ENCODE peak calls at places on chromosomes 1 and 21, in eight cellular contexts. F is GM23338, J is cardiac muscle cell, P is GM23248, D is Panc1, L is psoas muscle, E is ovary, K is Peyer's patch. Y is an unnamed sample.

GRCh38 chr21:43369124-43369523 is 57.8 kb downstream of the SIK1 start:
- DNase-seq in F (no peak), J (no peak), P (peak; percentile 95), D (no peak), L (peak; percentile 59), E (no peak), K (no peak), Y (no peak)

GRCh38 chr1:83026745-83027144 is 972.2 kb downstream of the TTLL7 start:
- DNase-seq in F (no peak), J (no peak), P (peak; percentile 66), D (no peak), L (no peak), E (no peak), K (no peak), Y (no peak)

GRCh38 chr1:21334214-21335087 is 44.2 kb upstream of the ECE1 start:
- DNase-seq in F (peak; percentile 91), J (peak; percentile 56), P (peak; percentile 93), D (no peak), L (peak; percentile 79), E (peak; percentile 78), K (peak; percentile 94), Y (peak; percentile 76)

GRCh38 chr21:45316871-45317400 is 29.2 kb upstream of the POFUT2 start:
- DNase-seq in F (no peak), J (no peak), P (no peak), D (no peak), L (peak; percentile 26), E (no peak), K (peak; percentile 40), Y (no peak)

GRCh38 chr1:150576794-150577556 is 2.4 kb downstream of the MCL1 start:
- DNase-seq in F (peak; percentile 5), J (no peak), P (peak; percentile 69), D (no peak), L (no peak), E (no peak), K (peak; percentile 45), Y (no peak)

GRCh38 chr1:167086033-167086432 is 4.1 kb downstream of the GPA33 start:
- DNase-seq in F (no peak), J (no peak), P (no peak), D (no peak), L (no peak), E (no peak), K (no peak), Y (no peak)

GRCh38 chr1:4657920-4658585 is 3.6 kb downstream of the AJAP1 start:
- DNase-seq in F (no peak), J (no peak), P (no peak), D (no peak), L (peak; percentile 62), E (no peak), K (no peak), Y (no peak)

GRCh38 chr1:206012086-206012859 is 9.1 kb upstream of the RAB7B start:
- DNase-seq in F (peak; percentile 56), J (peak; percentile 45), P (no peak), D (no peak), L (peak; percentile 84), E (no peak), K (peak; percentile 95), Y (peak; percentile 82)

GRCh38 chr1:6048179-6048867 is 2.6 kb downstream of the KCNAB2 start:
- DNase-seq in F (no peak), J (no peak), P (no peak), D (no peak), L (no peak), E (no peak), K (no peak), Y (no peak)

GRCh38 chr1:6045561-6045960 is at the start of gene KCNAB2:
- DNase-seq in F (no peak), J (no peak), P (no peak), D (no peak), L (peak; percentile 19), E (no peak), K (no peak), Y (no peak)

GRCh38 chr1:6044481-6045109 is 1.1 kb upstream of the KCNAB2 start:
- DNase-seq in F (no peak), J (no peak), P (no peak), D (no peak), L (peak; percentile 30), E (no peak), K (no peak), Y (no peak)

GRCh38 chr1:6043561-6043960 is 2.1 kb upstream of the KCNAB2 start:
- DNase-seq in F (no peak), J (no peak), P (no peak), D (no peak), L (no peak), E (no peak), K (no peak), Y (no peak)

DNA sequence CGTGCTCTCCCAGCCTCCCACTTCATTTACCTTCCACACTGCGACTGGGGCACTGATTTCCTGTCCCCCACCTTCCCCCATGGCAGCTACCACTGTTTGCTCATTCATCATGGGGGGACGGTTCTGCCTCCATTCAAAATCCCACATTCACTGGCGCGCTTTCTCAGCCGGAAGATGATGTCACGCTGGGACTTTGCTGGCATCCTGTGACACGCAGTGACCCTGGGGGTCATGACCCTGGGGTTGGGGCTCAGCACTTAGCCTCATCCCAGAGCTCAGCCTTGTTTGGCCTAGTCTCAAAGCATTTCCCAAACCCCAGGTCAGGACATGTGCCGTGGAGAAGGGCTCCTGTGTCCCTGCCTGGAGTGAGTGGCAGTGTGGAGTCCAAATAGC is 582 bp upstream of the KCNAB2 start:
- DNase-seq in F (no peak), J (no peak), P (no peak), D (no peak), L (peak; percentile 22), E (no peak), K (no peak), Y (no peak)
- H3K4me1 ChIP-seq in F (no peaks in the 10 kb centered on the region), J (no peaks in the 10 kb centered on the region), P (no peaks in the 10 kb centered on the region), D (no peaks in the 10 kb centered on the region), L (no peaks in the 10 kb centered on the region), E (peaks cover 3% of the 10 kb centered on the region), K (no peaks in the 10 kb centered on the region), Y (no peaks in the 10 kb centered on the region)

GRCh38 chr1:29858646-29859045 is 622.3 kb downstream of the PTPRU start:
- DNase-seq in F (no peak), J (no peak), P (no peak), D (no peak), L (no peak), E (no peak), K (no peak), Y (no peak)

GRCh38 chr1:29853716-29854330 is 617.5 kb downstream of the PTPRU start:
- DNase-seq in F (no peak), J (no peak), P (no peak), D (no peak), L (no peak), E (no peak), K (no peak), Y (no peak)

GRCh38 chr1:29856663-29857224 is 620.4 kb downstream of the PTPRU start:
- DNase-seq in F (no peak), J (no peak), P (no peak), D (no peak), L (no peak), E (no peak), K (no peak), Y (no peak)

GRCh38 chr1:29854700-29855276 is 618.5 kb downstream of the PTPRU start:
- DNase-seq in F (no peak), J (no peak), P (no peak), D (no peak), L (no peak), E (no peak), K (no peak), Y (no peak)

DNA sequence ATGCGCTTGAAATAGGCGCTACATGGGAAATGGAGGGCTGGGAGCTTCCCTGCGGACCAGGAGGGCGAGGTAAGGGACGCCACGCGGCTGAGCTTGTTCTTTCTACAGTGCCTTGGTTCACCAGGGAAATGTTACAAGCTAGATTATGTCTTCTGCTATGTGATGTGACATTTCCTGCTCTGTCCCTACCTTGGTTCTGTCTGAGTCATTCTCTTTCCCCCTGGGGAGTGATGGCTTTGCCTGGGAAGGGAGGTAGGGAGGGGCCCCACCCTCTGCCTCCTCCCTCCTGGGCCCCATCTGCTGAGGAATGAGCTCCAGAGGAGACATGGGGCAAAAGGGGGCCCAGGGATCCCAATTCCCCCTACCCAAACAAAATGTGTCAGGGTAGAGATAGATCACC is 619.4 kb downstream of the PTPRU start:
- DNase-seq in F (no peak), J (no peak), P (no peak), D (no peak), L (no peak), E (no peak), K (no peak), Y (no peak)
- H3K4me1 ChIP-seq in F (no peaks in the 10 kb centered on the region), J (no peaks in the 10 kb centered on the region), P (no peaks in the 10 kb centered on the region), D (no peaks in the 10 kb centered on the region), L (no peaks in the 10 kb centered on the region), E (no peaks in the 10 kb centered on the region), K (no peaks in the 10 kb centered on the region), Y (no peaks in the 10 kb centered on the region)

GRCh38 chr1:178223289-178223688 is 129.4 kb downstream of the RASAL2 start:
- DNase-seq in F (no peak), J (no peak), P (no peak), D (no peak), L (no peak), E (no peak), K (no peak), Y (no peak)

GRCh38 chr1:178224358-178224757 is 130.5 kb downstream of the RASAL2 start:
- DNase-seq in F (no peak), J (no peak), P (no peak), D (no peak), L (no peak), E (no peak), K (no peak), Y (no peak)

GRCh38 chr1:178220094-178220493 is 126.2 kb downstream of the RASAL2 start:
- DNase-seq in F (no peak), J (no peak), P (peak; percentile 57), D (no peak), L (no peak), E (no peak), K (no peak), Y (no peak)
- H3K4me1 ChIP-seq in F (peaks cover 14% of the 10 kb centered on the region), J (no peaks in the 10 kb centered on the region), P (peaks cover 8% of the 10 kb centered on the region), D (no peaks in the 10 kb centered on the region), L (no peaks in the 10 kb centered on the region), E (no peaks in the 10 kb centered on the region), K (no peaks in the 10 kb centered on the region), Y (no peaks in the 10 kb centered on the region)

GRCh38 chr1:207920481-207921050 is 9.6 kb upstream of the CD34 start:
- DNase-seq in F (no peak), J (no peak), P (no peak), D (no peak), L (no peak), E (no peak), K (no peak), Y (no peak)

GRCh38 chr1:207918016-207918415 is 7.1 kb upstream of the CD34 start:
- DNase-seq in F (no peak), J (no peak), P (no peak), D (no peak), L (no peak), E (no peak), K (no peak), Y (no peak)

GRCh38 chr1:207918571-207918970 is 7.6 kb upstream of the CD34 start:
- DNase-seq in F (no peak), J (no peak), P (no peak), D (no peak), L (no peak), E (no peak), K (no peak), Y (no peak)

GRCh38 chr1:207917086-207917485 is 6.2 kb upstream of the CD34 start:
- DNase-seq in F (no peak), J (no peak), P (no peak), D (no peak), L (peak; percentile 56), E (no peak), K (no peak), Y (no peak)

DNA sequence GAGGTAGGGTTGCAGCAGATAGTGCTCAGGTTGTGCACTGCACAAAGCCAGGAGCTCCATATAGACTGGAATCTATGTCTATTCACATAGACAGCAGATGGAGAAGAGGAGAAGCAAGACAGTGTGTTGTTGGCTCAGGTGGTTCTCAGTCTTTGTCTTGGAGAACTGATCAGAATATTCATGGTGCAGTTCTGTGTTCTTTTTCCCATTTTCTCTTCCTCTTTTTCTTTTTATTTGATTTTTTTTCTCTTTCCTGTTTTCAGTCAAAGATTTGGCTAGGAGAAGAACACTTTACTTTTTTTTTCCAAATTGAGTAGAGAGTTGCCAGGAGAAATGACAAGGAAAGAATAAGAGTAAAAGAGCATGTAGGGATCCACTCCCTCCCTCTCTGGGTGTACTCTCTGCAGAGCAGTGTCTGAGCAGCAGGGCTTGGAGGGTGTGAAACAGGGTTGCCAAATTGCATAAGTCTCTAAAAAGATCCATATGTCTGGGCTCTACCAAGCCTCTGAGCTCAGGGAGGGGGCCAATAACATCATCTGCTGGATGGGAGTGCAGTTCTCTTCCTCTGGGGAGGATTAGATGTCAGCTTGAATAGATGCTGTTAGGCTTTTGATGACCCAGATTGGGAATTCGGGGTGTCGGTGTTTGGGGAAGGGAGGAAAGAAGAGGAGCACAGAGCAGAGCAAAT is 8.7 kb upstream of the CD34 start:
- DNase-seq in F (no peak), J (no peak), P (peak; percentile 56), D (no peak), L (no peak), E (no peak), K (no peak), Y (no peak)
- H3K4me1 ChIP-seq in F (peaks cover 10% of the 10 kb centered on the region), J (peaks cover 26% of the 10 kb centered on the region), P (no peaks in the 10 kb centered on the region), D (no peaks in the 10 kb centered on the region), L (peaks cover 33% of the 10 kb centered on the region), E (peaks cover 4% of the 10 kb centered on the region), K (no peaks in the 10 kb centered on the region), Y (peaks cover 34% of the 10 kb centered on the region)